ENCODE peak calls at places on chromosomes 11 and 22, in five cellular contexts. One of them, this sample, is unnamed. For H3K4me1, the result is how much of the 10 kb centered on the place peaks cover.

GRCh38 chr11:76610871-76611475 is 59.6 kb downstream of the LRRC32 start:
- DNase-seq in body of pancreas: no peak
- DNase-seq in stomach: no peak
- DNase-seq in IMR-90: no peak
- DNase-seq in sigmoid colon: peak
- DNase-seq in this sample: no peak

GRCh38 chr22:50268655-50269113 is 1.5 kb downstream of the MAPK11 start:
- DNase-seq in stomach: peak
- DNase-seq in sigmoid colon: no peak
- DNase-seq in body of pancreas: peak
- DNase-seq in IMR-90: no peak
- DNase-seq in this sample: peak

GRCh38 chr22:45911601-45912271 is 65.2 kb downstream of the WNT7B start:
- DNase-seq in body of pancreas: peak
- DNase-seq in IMR-90: no peak
- DNase-seq in stomach: peak
- DNase-seq in sigmoid colon: no peak
- DNase-seq in this sample: no peak

GRCh38 chr22:22884010-22884887 is 3.4 kb upstream of the IGLL5 start:
- DNase-seq in sigmoid colon: no peak
- DNase-seq in body of pancreas: peak
- DNase-seq in IMR-90: peak
- DNase-seq in stomach: peak
- DNase-seq in this sample: peak

GRCh38 chr22:48139776-48140175 is 1377.3 kb downstream of the TBC1D22A start:
- DNase-seq in IMR-90: no peak
- DNase-seq in body of pancreas: no peak
- DNase-seq in sigmoid colon: no peak
- DNase-seq in stomach: no peak
- DNase-seq in this sample: no peak

GRCh38 chr11:70883973-70884688 is 368.2 kb downstream of the SHANK2 start:
- DNase-seq in IMR-90: no peak
- DNase-seq in sigmoid colon: no peak
- DNase-seq in stomach: no peak
- DNase-seq in body of pancreas: no peak
- DNase-seq in this sample: no peak

GRCh38 chr11:77402218-77402556 is 71.7 kb downstream of the PAK1 start:
- DNase-seq in stomach: no peak
- DNase-seq in IMR-90: no peak
- DNase-seq in body of pancreas: no peak
- DNase-seq in sigmoid colon: no peak
- DNase-seq in this sample: no peak

GRCh38 chr11:126592496-126593410 is 237.3 kb downstream of the ST3GAL4 start:
- DNase-seq in body of pancreas: no peak
- DNase-seq in stomach: no peak
- DNase-seq in sigmoid colon: no peak
- DNase-seq in IMR-90: peak
- DNase-seq in this sample: no peak

GRCh38 chr22:18101536-18101935 is 9.1 kb upstream of the TUBA8 start:
- DNase-seq in stomach: no peak
- DNase-seq in body of pancreas: no peak
- DNase-seq in IMR-90: no peak
- DNase-seq in sigmoid colon: no peak
- DNase-seq in this sample: no peak

GRCh38 chr22:50346415-50346945 is 3.4 kb downstream of the PPP6R2 start:
- DNase-seq in sigmoid colon: no peak
- DNase-seq in IMR-90: no peak
- DNase-seq in body of pancreas: no peak
- DNase-seq in stomach: no peak
- DNase-seq in this sample: no peak

DNA sequence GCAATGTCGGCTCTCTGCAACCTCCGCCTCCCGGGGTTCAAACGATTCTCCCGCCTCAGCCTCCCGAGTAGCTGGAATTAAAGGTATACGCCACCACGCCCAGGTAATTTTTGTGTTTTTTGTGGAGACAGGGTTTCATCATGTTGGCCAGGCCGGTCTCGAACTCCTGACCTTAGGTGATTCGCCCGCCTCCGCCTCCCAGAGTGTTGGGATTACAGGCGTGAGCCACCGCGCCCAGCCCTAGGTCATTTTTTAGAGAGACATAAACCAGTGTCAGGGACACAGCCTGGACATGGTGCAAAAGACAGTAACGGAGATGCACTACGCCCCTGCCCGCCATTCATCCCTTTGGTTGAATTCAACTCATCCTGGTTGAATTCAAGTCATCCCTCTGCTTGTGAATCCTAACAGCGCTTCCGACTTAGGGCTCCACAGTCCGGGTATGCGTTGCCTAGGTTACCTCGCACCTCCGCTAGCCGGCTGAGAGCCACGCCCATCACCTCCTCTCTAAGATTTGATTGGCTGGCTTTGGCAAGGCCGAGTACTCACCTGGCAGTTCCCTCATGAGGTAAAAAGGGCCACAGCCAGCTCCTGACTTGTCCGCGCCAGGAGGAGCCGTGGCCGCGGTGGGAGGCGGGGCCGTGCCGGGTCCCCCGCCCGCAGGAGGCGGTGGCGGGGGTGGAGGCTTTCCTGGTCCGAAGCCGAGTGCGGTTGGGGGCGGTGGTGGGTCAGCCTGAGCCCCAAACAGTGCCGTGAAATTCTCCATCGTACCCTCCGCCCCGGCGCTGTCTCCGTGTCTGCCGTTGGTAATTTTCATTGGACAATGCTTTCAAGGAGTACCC is at the start of gene MED19:
- DNase-seq in body of pancreas: peak
- DNase-seq in sigmoid colon: peak
- DNase-seq in stomach: peak
- DNase-seq in IMR-90: peak
- DNase-seq in this sample: peak
- TF ChIP-seq POLR2A in body of pancreas: peak
- TF ChIP-seq POLR2A in sigmoid colon: peak
- TF ChIP-seq POLR2A in stomach: no peak
- TF ChIP-seq POLR2A in IMR-90: peak
- TF ChIP-seq POLR2A in this sample: peak

GRCh38 chr11:117502285-117502856 is 174.7 kb downstream of the CEP164 start:
- DNase-seq in IMR-90: no peak
- DNase-seq in sigmoid colon: no peak
- DNase-seq in stomach: no peak
- DNase-seq in body of pancreas: no peak
- DNase-seq in this sample: no peak
- H3K4me1 ChIP-seq in IMR-90: under half
- H3K4me1 ChIP-seq in sigmoid colon: under half
- H3K4me1 ChIP-seq in stomach: under half
- H3K4me1 ChIP-seq in body of pancreas: under half
- H3K4me1 ChIP-seq in this sample: under half

DNA sequence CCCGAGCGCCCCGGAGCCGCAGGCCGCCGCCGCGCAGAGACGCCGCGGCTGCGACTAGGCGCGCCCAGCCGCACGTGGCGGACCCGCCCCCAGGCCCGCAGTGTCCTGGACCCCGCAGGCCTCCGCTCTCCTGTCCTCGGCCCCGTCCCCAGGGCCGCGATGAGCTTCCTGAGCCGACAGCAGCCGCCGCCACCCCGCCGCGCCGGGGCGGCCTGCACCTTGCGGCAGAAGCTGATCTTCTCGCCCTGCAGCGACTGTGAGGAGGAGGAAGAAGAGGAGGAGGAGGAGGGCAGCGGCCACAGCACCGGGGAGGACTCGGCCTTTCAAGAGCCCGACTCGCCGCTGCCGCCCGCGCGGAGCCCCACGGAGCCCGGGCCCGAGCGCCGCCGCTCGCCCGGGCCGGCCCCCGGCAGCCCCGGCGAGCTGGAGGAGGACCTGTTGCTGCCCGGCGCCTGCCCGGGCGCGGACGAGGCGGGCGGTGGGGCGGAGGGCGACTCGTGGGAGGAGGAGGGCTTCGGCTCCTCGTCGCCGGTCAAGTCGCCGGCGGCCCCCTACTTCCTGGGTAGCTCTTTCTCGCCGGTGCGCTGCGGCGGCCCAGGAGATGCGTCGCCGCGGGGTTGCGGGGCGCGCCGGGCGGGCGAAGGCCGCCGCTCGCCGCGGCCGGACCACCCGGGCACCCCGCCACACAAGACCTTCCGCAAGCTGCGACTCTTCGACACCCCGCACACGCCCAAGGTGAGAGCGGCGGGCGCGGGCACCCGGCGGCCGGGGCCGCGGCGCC is 495 bp downstream of the WEE1 start:
- DNase-seq in sigmoid colon: no peak
- DNase-seq in stomach: peak
- DNase-seq in IMR-90: no peak
- DNase-seq in body of pancreas: peak
- DNase-seq in this sample: peak
- TF ChIP-seq POLR2A in sigmoid colon: no peak
- TF ChIP-seq POLR2A in stomach: no peak
- TF ChIP-seq POLR2A in IMR-90: no peak
- TF ChIP-seq POLR2A in body of pancreas: no peak
- TF ChIP-seq POLR2A in this sample: no peak

DNA sequence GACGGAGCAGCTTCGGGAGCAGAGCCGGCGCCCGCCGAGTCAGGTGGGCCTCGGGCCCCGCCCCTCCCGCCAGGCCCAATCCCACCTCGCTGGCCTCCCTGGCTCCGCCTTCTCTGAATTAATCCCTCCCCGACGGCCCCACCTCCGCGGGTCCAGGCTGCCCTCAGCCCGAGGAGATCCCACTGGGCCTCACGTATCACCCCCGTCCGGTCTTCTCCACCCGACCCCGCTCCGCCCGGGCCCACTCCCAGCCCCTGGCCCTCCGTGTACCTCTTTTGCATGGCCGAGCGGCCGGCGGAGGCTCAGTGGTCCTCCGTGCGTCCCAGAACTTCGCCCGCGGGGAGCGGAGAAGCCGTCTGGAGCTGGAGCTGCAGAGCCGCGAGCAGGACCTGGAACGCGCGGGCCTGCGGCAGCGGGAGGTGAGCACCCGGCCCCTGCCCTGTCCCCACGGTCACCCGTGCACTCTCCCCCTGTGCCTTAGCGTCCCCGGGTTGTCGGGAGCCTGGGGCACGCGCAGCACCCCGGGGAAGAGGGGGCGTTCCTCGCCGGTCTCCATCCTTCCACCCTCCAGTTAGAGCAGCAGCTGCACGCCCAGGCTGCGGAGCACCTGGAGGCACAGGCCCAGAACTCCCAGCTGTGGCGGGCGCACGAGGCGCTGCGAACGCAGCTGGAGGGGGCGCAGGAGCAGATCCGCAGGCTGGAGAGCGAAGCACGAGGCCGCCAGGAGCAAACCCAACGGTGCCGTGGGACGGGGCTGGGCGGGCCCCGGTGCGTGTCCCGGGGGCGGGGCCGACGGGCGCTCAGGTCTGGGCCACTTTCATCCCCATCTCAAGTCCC is 2.2 kb upstream of the CD151 start:
- DNase-seq in sigmoid colon: no peak
- DNase-seq in stomach: peak
- DNase-seq in body of pancreas: peak
- DNase-seq in IMR-90: no peak
- DNase-seq in this sample: peak
- H3K4me1 ChIP-seq in sigmoid colon: half or more
- H3K4me1 ChIP-seq in stomach: half or more
- H3K4me1 ChIP-seq in body of pancreas: half or more
- H3K4me1 ChIP-seq in IMR-90: under half
- H3K4me1 ChIP-seq in this sample: half or more

GRCh38 chr22:37907036-37907954 is 1.2 kb downstream of the MICALL1 start:
- DNase-seq in sigmoid colon: peak
- DNase-seq in body of pancreas: no peak
- DNase-seq in IMR-90: peak
- DNase-seq in stomach: no peak
- DNase-seq in this sample: no peak

GRCh38 chr22:37905534-37906363 is at the start of gene MICALL1:
- DNase-seq in body of pancreas: peak
- DNase-seq in stomach: peak
- DNase-seq in sigmoid colon: peak
- DNase-seq in IMR-90: peak
- DNase-seq in this sample: peak

GRCh38 chr22:37909756-37910155 is 3.7 kb downstream of the MICALL1 start:
- DNase-seq in body of pancreas: no peak
- DNase-seq in stomach: no peak
- DNase-seq in sigmoid colon: peak
- DNase-seq in IMR-90: no peak
- DNase-seq in this sample: no peak

GRCh38 chr22:37906364-37907008 is 389 bp downstream of the MICALL1 start:
- DNase-seq in IMR-90: no peak
- DNase-seq in body of pancreas: no peak
- DNase-seq in stomach: no peak
- DNase-seq in sigmoid colon: peak
- DNase-seq in this sample: peak

DNA sequence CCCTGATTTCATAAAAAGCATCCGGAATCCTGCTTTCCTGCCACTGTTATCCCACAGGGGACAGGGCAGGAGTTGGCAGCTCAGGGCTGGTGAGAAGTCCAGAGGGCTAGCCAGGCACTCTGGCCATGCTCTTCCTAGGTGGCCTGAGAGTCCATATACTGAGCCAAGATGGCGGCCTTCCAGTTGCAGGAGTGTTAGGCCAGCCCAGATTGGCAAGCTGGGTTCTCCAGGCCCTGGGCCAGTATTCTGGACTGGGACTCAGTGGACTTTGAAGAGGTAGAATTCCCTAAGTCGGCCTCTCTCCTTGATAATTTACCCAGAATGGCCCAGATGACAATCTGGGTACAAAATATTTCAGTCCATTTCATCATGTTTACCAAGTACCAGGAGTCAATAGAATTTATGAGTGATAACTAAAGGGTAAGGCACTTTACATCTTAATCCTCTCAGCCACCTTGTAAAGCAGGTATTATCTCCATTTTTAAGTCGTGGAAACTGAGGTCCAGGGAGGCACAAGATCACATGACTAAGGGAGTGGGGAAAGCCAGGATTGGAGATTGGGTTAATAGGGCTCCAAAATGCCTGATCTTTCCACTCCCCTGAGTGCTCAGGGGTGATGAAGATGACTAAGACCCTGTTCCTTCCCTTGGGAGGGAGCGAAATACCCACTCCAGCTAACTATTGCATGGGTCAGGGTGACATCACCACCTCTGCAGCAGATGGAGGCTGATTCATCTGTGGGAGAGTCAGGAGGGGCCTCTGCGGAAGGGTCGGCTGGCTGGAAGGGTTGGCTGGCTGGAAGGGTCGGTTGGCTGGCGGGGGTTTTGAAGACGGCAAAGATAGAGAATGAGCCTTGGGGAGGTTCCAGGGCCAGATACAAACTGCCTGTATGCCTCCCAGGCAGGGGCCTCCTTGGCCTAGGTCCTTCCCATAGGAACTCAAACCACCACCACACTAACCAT is 1.2 kb upstream of the MICALL1 start:
- DNase-seq in IMR-90: peak
- DNase-seq in body of pancreas: no peak
- DNase-seq in stomach: peak
- DNase-seq in sigmoid colon: peak
- DNase-seq in this sample: peak
- TF ChIP-seq POLR2A in IMR-90: no peak
- TF ChIP-seq POLR2A in body of pancreas: no peak
- TF ChIP-seq POLR2A in stomach: no peak
- TF ChIP-seq POLR2A in sigmoid colon: no peak
- TF ChIP-seq POLR2A in this sample: no peak

This sample was measured in transverse colon.